ENCODE peak calls at places on chromosomes 16 and 17, in four cellular contexts. S is neural progenitor cell, X is AG04450, T is amniotic stem cell. W is an unnamed sample.

GRCh38 chr17:7557825-7558543 is 566 bp upstream of the TNFSF13 start:
- DNase-seq in S (peak; percentile 71), X (no peak), T (no peak), W (peak; percentile 45)

GRCh38 chr17:20191066-20191465 is 181.9 kb downstream of the SPECC1 start:
- DNase-seq in S (no peak), X (peak; percentile 89), T (peak; percentile 26), W (peak; percentile 78)

GRCh38 chr17:66468241-66469087 is 166.1 kb downstream of the PRKCA start:
- DNase-seq in S (no peak), X (no peak), T (no peak), W (no peak)

GRCh38 chr17:43200127-43200526 is 11.5 kb upstream of the TMEM106A start:
- DNase-seq in S (no peak), X (no peak), T (no peak), W (no peak)

GRCh38 chr17:66602659-66603363 is 232.1 kb upstream of the CACNG5 start:
- DNase-seq in S (no peak), X (no peak), T (no peak), W (no peak)

GRCh38 chr16:79926451-79927205 is 326.1 kb upstream of the MAF start:
- DNase-seq in S (no peak), X (no peak), T (no peak), W (no peak)

GRCh38 chr17:39408360-39408759 is 6.9 kb upstream of the FBXL20 start:
- DNase-seq in S (no peak), X (no peak), T (no peak), W (no peak)

GRCh38 chr17:59753522-59754467 is 46.3 kb downstream of the VMP1 start:
- DNase-seq in S (peak; percentile 81), X (peak; percentile 84), T (peak; percentile 58), W (peak; percentile 70)

GRCh38 chr17:28926786-28927185 is 23.9 kb upstream of the DHRS13 start:
- DNase-seq in S (no peak), X (no peak), T (no peak), W (no peak)

GRCh38 chr16:82741073-82741615 is 114.4 kb downstream of the CDH13 start:
- DNase-seq in S (no peak), X (no peak), T (no peak), W (no peak)

GRCh38 chr16:72891291-72892227 is 156.4 kb downstream of the ZFHX3 start:
- DNase-seq in S (no peak), X (no peak), T (no peak), W (no peak)

GRCh38 chr17:32157225-32157624 is 14.9 kb downstream of the RHOT1 start:
- DNase-seq in S (no peak), X (no peak), T (no peak), W (no peak)

GRCh38 chr17:78037280-78037679 is 78.8 kb downstream of the TNRC6C start:
- DNase-seq in S (no peak), X (no peak), T (no peak), W (no peak)